ENCODE peak calls at places on chromosomes 13 and 19, in six cellular contexts. G is ascending aorta, D is prostate gland, U is A549, T is breast epithelium, M is dorsolateral prefrontal cortex. A is an unnamed sample.

GRCh38 chr13:79442706-79443105 is 36.7 kb upstream of the RBM26 start:
- DNase-seq in U (no peak), M (no peak), D (no peak), G (no peak), T (no peak), A (no peak)

GRCh38 chr19:29807870-29808405 is 3.9 kb upstream of the CCNE1 start:
- DNase-seq in M (no peak), U (no peak), T (no peak), D (no peak), G (no peak), A (no peak)

GRCh38 chr19:30936276-30936675 is 413.0 kb downstream of the TSHZ3 start:
- DNase-seq in T (no peak), M (no peak), D (no peak), G (no peak), U (no peak), A (no peak)

GRCh38 chr19:45097776-45098520 is 5.0 kb downstream of the PPP1R37 start:
- DNase-seq in G (no peak), U (peak), T (peak), D (peak), M (peak), A (no peak)

GRCh38 chr13:90690458-90691063 is 656.9 kb upstream of the MIR17HG start:
- DNase-seq in T (no peak), G (no peak), D (no peak), U (no peak), M (no peak), A (no peak)

GRCh38 chr19:10551698-10552301 is 8.1 kb downstream of the ATG4D start:
- DNase-seq in M (no peak), G (no peak), T (no peak), D (no peak), U (peak), A (no peak)

GRCh38 chr13:94063096-94063495 is 416.4 kb downstream of the DCT start:
- DNase-seq in T (no peak), G (no peak), D (no peak), U (no peak), M (no peak), A (no peak)

GRCh38 chr19:29690842-29691241 is 24.2 kb downstream of the C19orf12 start:
- DNase-seq in T (no peak), U (peak), G (no peak), M (no peak), D (no peak), A (no peak)

GRCh38 chr13:99496322-99497142 is 4.7 kb upstream of the TM9SF2 start:
- DNase-seq in U (peak), M (no peak), G (peak), T (peak), D (peak), A (no peak)

GRCh38 chr13:94656766-94657165 is 55.1 kb downstream of the GPR180 start:
- DNase-seq in G (no peak), M (no peak), U (peak), T (no peak), D (no peak), A (no peak)

GRCh38 chr13:98254541-98254940 is 77.5 kb upstream of the RNF113B start:
- DNase-seq in U (no peak), T (no peak), D (no peak), G (no peak), M (no peak), A (no peak)

GRCh38 chr13:93080587-93080986 is 146.0 kb upstream of the GPC6 start:
- DNase-seq in M (no peak), D (peak), T (no peak), U (no peak), G (no peak), A (no peak)

GRCh38 chr19:46745521-46746280 is at the start of gene FKRP:
- DNase-seq in U (no peak), D (no peak), M (no peak), T (no peak), G (no peak), A (no peak)

DNA sequence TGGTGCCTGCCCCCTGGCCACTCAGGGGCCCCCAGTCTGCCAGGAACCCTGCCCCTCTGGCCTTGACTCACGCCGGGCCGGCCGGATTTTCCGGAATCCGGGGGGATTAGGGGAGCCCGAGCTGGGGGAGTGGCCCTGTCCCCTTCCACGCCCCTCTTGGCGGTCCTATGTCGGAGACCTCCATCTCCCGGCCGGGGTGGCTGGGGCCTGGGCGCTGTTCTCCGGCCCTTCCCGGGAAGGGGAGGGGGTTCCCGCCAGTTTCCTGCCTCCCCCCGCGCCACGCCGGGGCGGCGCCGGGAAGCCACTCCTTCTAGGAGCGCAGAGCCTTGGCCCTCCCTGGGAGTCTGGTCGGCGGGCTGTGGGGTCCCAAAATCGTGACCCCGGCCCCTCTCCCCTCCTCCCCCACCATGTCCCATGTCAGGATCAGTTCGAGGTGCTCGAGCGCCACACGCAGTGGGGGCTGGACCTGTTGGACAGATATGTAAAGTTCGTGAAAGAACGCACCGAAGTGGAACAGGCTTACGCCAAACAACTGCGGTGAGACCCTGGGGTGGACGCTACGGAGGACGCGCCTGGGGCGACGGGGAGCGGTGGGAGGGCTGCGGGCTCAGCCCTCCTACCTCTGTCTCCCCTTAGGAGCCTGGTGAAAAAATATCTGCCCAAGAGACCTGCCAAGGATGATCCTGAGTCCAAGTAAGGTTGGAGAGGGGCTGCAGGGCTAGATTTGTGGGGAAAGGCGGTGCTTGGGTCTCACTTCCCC is 1.3 kb downstream of the TRIP10 start:
- DNase-seq in U (peak), G (peak), M (no peak), T (no peak), D (peak), A (no peak)
- TF ChIP-seq CTCF in U (no peak), G (no peak), M (no peak), T (no peak), D (no peak), A (no peak)

GRCh38 chr13:50275392-50276063 is 260.3 kb downstream of the KCNRG start:
- DNase-seq in G (no peak), T (no peak), D (no peak), M (no peak), U (no peak), A (no peak)
- TF ChIP-seq CTCF in G (no peak), T (no peak), D (no peak), M (no peak), U (no peak), A (no peak)

DNA sequence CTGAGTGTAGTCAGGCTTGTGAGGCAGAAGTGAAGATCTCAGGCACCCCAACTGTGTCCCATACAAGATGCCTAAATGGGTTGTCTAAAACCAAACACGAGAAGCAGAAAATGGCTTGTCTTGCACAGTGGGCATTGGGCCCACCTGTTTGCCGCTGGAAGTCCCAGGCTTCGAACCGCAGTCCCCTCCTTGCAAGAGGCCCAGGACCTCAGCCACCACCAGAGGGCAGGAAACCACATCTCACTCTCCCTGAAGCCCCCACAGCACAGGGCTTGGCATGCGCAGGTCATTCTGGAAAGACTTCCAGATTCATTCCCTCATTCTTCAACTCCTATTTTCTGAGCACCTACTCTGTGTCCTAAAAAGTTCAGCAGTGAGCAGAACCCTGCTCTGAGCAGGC is 973.7 kb downstream of the UQCRFS1 start:
- DNase-seq in M (no peak), G (no peak), T (no peak), U (peak), D (no peak), A (no peak)
- TF ChIP-seq CTCF in M (no peak), G (no peak), T (no peak), U (no peak), D (no peak), A (peak)

GRCh38 chr19:41936416-41936850 is 8.2 kb upstream of the ERFL start:
- DNase-seq in T (no peak), U (no peak), G (no peak), D (no peak), M (no peak), A (no peak)

GRCh38 chr19:41936961-41937360 is 8.7 kb upstream of the ERFL start:
- DNase-seq in U (no peak), M (no peak), D (no peak), T (no peak), G (no peak), A (no peak)

GRCh38 chr19:41937525-41937924 is 9.3 kb upstream of the ERFL start:
- DNase-seq in D (no peak), U (no peak), T (no peak), G (no peak), M (no peak), A (no peak)

GRCh38 chr19:41939861-41940442 is 11.7 kb upstream of the ERFL start:
- DNase-seq in D (no peak), M (no peak), U (no peak), G (no peak), T (no peak), A (peak)

DNA sequence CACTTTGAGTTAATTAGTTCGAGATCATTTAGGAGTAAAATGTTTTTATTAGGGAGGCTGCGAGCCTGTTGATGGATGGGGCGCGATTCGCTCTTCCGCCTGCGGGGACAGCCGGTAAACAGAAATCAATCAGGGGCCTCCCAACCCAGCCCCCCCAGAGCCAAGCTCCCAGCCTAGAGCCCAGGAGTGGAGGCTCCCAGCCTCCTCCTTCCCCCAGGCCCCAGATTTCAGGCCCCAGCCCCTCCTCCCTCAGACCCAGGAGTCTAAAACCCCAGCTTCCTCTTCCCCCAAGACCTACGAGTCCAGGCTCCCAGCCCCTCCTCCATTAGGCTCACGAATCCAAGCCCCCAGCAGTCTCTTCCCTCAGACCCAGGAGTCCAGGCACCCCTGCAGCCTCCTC is 9.7 kb upstream of the ERFL start:
- DNase-seq in D (no peak), M (no peak), T (no peak), G (no peak), U (no peak), A (no peak)
- TF ChIP-seq CTCF in D (no peak), M (no peak), T (no peak), G (no peak), U (no peak), A (peak)

DNA sequence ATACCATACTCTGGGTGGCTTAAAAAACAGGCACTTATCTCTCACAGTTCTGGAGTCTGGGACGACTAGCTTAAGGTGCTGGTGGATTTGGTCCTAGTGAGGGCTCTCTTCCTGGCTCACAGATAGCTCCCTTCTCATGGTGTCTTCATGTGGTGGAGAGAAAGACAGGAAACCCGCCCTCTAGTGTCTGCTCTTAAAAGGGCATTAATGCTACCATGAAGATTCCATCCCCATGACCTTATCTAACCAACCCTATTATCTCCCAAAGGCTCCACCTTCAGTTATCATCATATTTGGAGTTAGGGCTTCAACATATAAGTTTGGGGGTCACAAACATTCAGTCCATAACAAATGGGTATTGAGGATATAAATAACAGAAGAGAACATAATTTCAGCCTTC is 139.4 kb downstream of the HS6ST3 start:
- DNase-seq in T (no peak), G (no peak), D (peak), U (peak), M (no peak), A (no peak)
- TF ChIP-seq CTCF in T (no peak), G (no peak), D (no peak), U (peak), M (peak), A (peak)

GRCh38 chr19:4557971-4558941 is 1.2 kb downstream of the SEMA6B start:
- DNase-seq in D (no peak), U (no peak), G (no peak), T (no peak), M (no peak), A (peak)

GRCh38 chr19:4556574-4557185 is 2.8 kb downstream of the SEMA6B start:
- DNase-seq in D (no peak), G (no peak), T (no peak), U (peak), M (no peak), A (no peak)

GRCh38 chr19:4559569-4559968 is at the start of gene SEMA6B:
- DNase-seq in D (no peak), G (peak), U (no peak), M (no peak), T (no peak), A (no peak)

GRCh38 chr19:4555657-4556561 is 3.6 kb downstream of the SEMA6B start:
- DNase-seq in U (peak), G (no peak), T (no peak), D (no peak), M (no peak), A (no peak)

DNA sequence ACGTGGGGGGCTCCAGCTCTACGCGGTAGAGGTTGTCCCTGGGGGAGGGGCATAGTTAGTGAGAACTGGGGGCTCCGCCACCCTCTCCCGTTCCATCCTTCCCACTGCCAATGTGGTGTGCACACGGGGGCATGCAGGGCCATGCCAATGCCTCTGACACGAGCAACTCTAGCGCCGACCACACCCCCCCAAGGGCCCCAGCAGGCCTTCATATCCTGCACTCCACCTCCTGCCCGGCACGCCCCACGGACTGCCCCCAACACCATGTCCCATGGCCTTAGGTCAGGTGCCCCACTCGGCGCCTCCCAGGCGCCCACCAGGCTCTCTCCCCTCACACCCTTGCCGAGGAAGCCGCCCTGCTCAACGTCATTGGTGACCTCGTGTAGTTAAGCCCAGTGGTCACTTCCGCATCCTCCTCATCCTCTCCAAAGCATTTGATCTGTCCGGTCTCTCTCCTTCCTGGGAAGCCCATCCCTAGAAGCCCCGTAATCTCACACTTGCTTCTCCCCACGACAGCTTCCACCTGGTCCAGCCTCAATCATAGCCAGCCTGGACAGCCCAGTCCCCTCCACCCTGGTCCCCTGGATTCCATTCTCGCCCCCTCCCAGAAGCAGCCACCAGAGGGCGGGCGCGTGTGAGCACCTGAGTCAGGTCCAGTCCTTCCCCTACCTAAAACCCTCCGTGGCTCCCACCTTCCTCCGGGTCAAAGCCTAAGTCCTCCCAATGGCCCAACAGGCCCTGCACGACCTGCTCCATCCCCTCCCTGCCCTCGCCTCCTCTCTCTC is 2.1 kb downstream of the SEMA6B start:
- DNase-seq in M (no peak), T (no peak), G (no peak), U (no peak), D (no peak), A (peak)
- TF ChIP-seq CTCF in M (no peak), T (no peak), G (no peak), U (no peak), D (no peak), A (no peak)

GRCh38 chr13:48078251-48078656 is 16.6 kb downstream of the MED4 start:
- DNase-seq in U (peak), T (no peak), M (no peak), G (no peak), D (no peak), A (no peak)
- TF ChIP-seq CTCF in U (no peak), T (no peak), M (no peak), G (no peak), D (no peak), A (peak)